ENCODE peak calls at places on chromosome 9, in nine cellular contexts. One of them, this sample, is unnamed.

GRCh38 chr9:112856200-112856599 is 34.5 kb downstream of the SLC46A2 start:
- DNase-seq in body of pancreas: no peak
- DNase-seq in suprapubic skin: no peak
- DNase-seq in lower lobe of right lung: no peak
- DNase-seq in kidney: no peak
- DNase-seq in psoas muscle: no peak
- DNase-seq in IMR-90: no peak
- DNase-seq in endothelial cell of umbilical vein: no peak
- DNase-seq in A549: no peak
- DNase-seq in this sample: no peak

GRCh38 chr9:110599468-110599867 is 19.9 kb upstream of the SVEP1 start:
- DNase-seq in endothelial cell of umbilical vein: no peak
- DNase-seq in psoas muscle: no peak
- DNase-seq in body of pancreas: no peak
- DNase-seq in IMR-90: peak
- DNase-seq in A549: no peak
- DNase-seq in suprapubic skin: no peak
- DNase-seq in kidney: no peak
- DNase-seq in lower lobe of right lung: no peak
- DNase-seq in this sample: no peak

GRCh38 chr9:132114102-132114707 is 34.5 kb upstream of the MED27 start:
- DNase-seq in A549: peak
- DNase-seq in kidney: peak
- DNase-seq in suprapubic skin: no peak
- DNase-seq in psoas muscle: peak
- DNase-seq in lower lobe of right lung: peak
- DNase-seq in body of pancreas: peak
- DNase-seq in IMR-90: peak
- DNase-seq in endothelial cell of umbilical vein: peak
- DNase-seq in this sample: peak

GRCh38 chr9:74277532-74277931 is 219.6 kb upstream of the RORB start:
- DNase-seq in A549: no peak
- DNase-seq in psoas muscle: no peak
- DNase-seq in IMR-90: no peak
- DNase-seq in kidney: no peak
- DNase-seq in endothelial cell of umbilical vein: no peak
- DNase-seq in lower lobe of right lung: no peak
- DNase-seq in body of pancreas: no peak
- DNase-seq in suprapubic skin: no peak
- DNase-seq in this sample: no peak

GRCh38 chr9:88775037-88775471 is 216.2 kb upstream of the S1PR3 start:
- DNase-seq in lower lobe of right lung: no peak
- DNase-seq in endothelial cell of umbilical vein: peak
- DNase-seq in kidney: no peak
- DNase-seq in A549: no peak
- DNase-seq in psoas muscle: no peak
- DNase-seq in body of pancreas: peak
- DNase-seq in IMR-90: peak
- DNase-seq in suprapubic skin: no peak
- DNase-seq in this sample: no peak

GRCh38 chr9:7936201-7936600 is 136.6 kb upstream of the DMAC1 start:
- DNase-seq in psoas muscle: no peak
- DNase-seq in endothelial cell of umbilical vein: no peak
- DNase-seq in IMR-90: no peak
- DNase-seq in suprapubic skin: no peak
- DNase-seq in body of pancreas: no peak
- DNase-seq in A549: no peak
- DNase-seq in lower lobe of right lung: no peak
- DNase-seq in kidney: no peak
- DNase-seq in this sample: no peak

GRCh38 chr9:132078369-132079356 is 1.0 kb downstream of the MED27 start:
- DNase-seq in A549: peak
- DNase-seq in lower lobe of right lung: no peak
- DNase-seq in suprapubic skin: no peak
- DNase-seq in kidney: no peak
- DNase-seq in psoas muscle: peak
- DNase-seq in IMR-90: peak
- DNase-seq in endothelial cell of umbilical vein: peak
- DNase-seq in body of pancreas: peak
- DNase-seq in this sample: no peak

GRCh38 chr9:97710356-97711222 is 13.4 kb upstream of the XPA start:
- DNase-seq in kidney: no peak
- DNase-seq in A549: peak
- DNase-seq in psoas muscle: no peak
- DNase-seq in endothelial cell of umbilical vein: peak
- DNase-seq in suprapubic skin: no peak
- DNase-seq in IMR-90: peak
- DNase-seq in lower lobe of right lung: no peak
- DNase-seq in body of pancreas: peak
- DNase-seq in this sample: peak

GRCh38 chr9:89461302-89461701 is 36.6 kb downstream of the SEMA4D start:
- DNase-seq in kidney: no peak
- DNase-seq in body of pancreas: peak
- DNase-seq in psoas muscle: no peak
- DNase-seq in A549: no peak
- DNase-seq in IMR-90: peak
- DNase-seq in lower lobe of right lung: no peak
- DNase-seq in endothelial cell of umbilical vein: peak
- DNase-seq in suprapubic skin: no peak
- DNase-seq in this sample: no peak

GRCh38 chr9:137198051-137198747 is 2.3 kb downstream of the TPRN start:
- DNase-seq in kidney: no peak
- DNase-seq in lower lobe of right lung: peak
- DNase-seq in IMR-90: no peak
- DNase-seq in A549: no peak
- DNase-seq in suprapubic skin: no peak
- DNase-seq in endothelial cell of umbilical vein: no peak
- DNase-seq in psoas muscle: no peak
- DNase-seq in body of pancreas: peak
- DNase-seq in this sample: no peak

GRCh38 chr9:134231330-134231745 is 67.0 kb upstream of the RNU6ATAC start:
- DNase-seq in endothelial cell of umbilical vein: no peak
- DNase-seq in lower lobe of right lung: no peak
- DNase-seq in kidney: peak
- DNase-seq in body of pancreas: no peak
- DNase-seq in A549: no peak
- DNase-seq in psoas muscle: peak
- DNase-seq in IMR-90: no peak
- DNase-seq in suprapubic skin: no peak
- DNase-seq in this sample: no peak

GRCh38 chr9:134231767-134232166 is 67.4 kb upstream of the RNU6ATAC start:
- DNase-seq in A549: no peak
- DNase-seq in body of pancreas: no peak
- DNase-seq in IMR-90: no peak
- DNase-seq in lower lobe of right lung: no peak
- DNase-seq in psoas muscle: no peak
- DNase-seq in suprapubic skin: no peak
- DNase-seq in endothelial cell of umbilical vein: no peak
- DNase-seq in kidney: no peak
- DNase-seq in this sample: no peak

GRCh38 chr9:134230092-134230941 is 66.0 kb upstream of the RNU6ATAC start:
- DNase-seq in IMR-90: no peak
- DNase-seq in suprapubic skin: no peak
- DNase-seq in body of pancreas: no peak
- DNase-seq in kidney: peak
- DNase-seq in lower lobe of right lung: no peak
- DNase-seq in A549: no peak
- DNase-seq in psoas muscle: no peak
- DNase-seq in endothelial cell of umbilical vein: no peak
- DNase-seq in this sample: no peak

GRCh38 chr9:134229466-134230091 is 65.2 kb upstream of the RNU6ATAC start:
- DNase-seq in A549: no peak
- DNase-seq in lower lobe of right lung: no peak
- DNase-seq in psoas muscle: no peak
- DNase-seq in IMR-90: no peak
- DNase-seq in endothelial cell of umbilical vein: no peak
- DNase-seq in suprapubic skin: no peak
- DNase-seq in body of pancreas: no peak
- DNase-seq in kidney: peak
- DNase-seq in this sample: no peak

GRCh38 chr9:134230942-134231325 is 66.6 kb upstream of the RNU6ATAC start:
- DNase-seq in psoas muscle: no peak
- DNase-seq in endothelial cell of umbilical vein: no peak
- DNase-seq in lower lobe of right lung: no peak
- DNase-seq in kidney: peak
- DNase-seq in suprapubic skin: no peak
- DNase-seq in A549: no peak
- DNase-seq in body of pancreas: no peak
- DNase-seq in IMR-90: no peak
- DNase-seq in this sample: no peak
- H3K27ac ChIP-seq in psoas muscle: no peak
- H3K27ac ChIP-seq in endothelial cell of umbilical vein: no peak
- H3K27ac ChIP-seq in lower lobe of right lung: peak
- H3K27ac ChIP-seq in kidney: no peak
- H3K27ac ChIP-seq in suprapubic skin: no peak
- H3K27ac ChIP-seq in A549: peak
- H3K27ac ChIP-seq in body of pancreas: no peak
- H3K27ac ChIP-seq in IMR-90: peak
- H3K27ac ChIP-seq in this sample: no peak

GRCh38 chr9:126663661-126664072 is 49.9 kb downstream of the LMX1B start:
- DNase-seq in A549: no peak
- DNase-seq in psoas muscle: no peak
- DNase-seq in endothelial cell of umbilical vein: peak
- DNase-seq in kidney: peak
- DNase-seq in lower lobe of right lung: no peak
- DNase-seq in IMR-90: no peak
- DNase-seq in body of pancreas: peak
- DNase-seq in suprapubic skin: no peak
- DNase-seq in this sample: no peak

GRCh38 chr9:126661521-126662251 is 48.0 kb downstream of the LMX1B start:
- DNase-seq in endothelial cell of umbilical vein: peak
- DNase-seq in lower lobe of right lung: no peak
- DNase-seq in kidney: no peak
- DNase-seq in body of pancreas: peak
- DNase-seq in suprapubic skin: no peak
- DNase-seq in A549: no peak
- DNase-seq in IMR-90: peak
- DNase-seq in psoas muscle: no peak
- DNase-seq in this sample: no peak

GRCh38 chr9:126661122-126661520 is 47.4 kb downstream of the LMX1B start:
- DNase-seq in lower lobe of right lung: no peak
- DNase-seq in IMR-90: no peak
- DNase-seq in endothelial cell of umbilical vein: no peak
- DNase-seq in A549: no peak
- DNase-seq in kidney: no peak
- DNase-seq in suprapubic skin: no peak
- DNase-seq in psoas muscle: no peak
- DNase-seq in body of pancreas: no peak
- DNase-seq in this sample: no peak

GRCh38 chr9:126658964-126659555 is 45.3 kb downstream of the LMX1B start:
- DNase-seq in psoas muscle: no peak
- DNase-seq in endothelial cell of umbilical vein: no peak
- DNase-seq in body of pancreas: no peak
- DNase-seq in IMR-90: no peak
- DNase-seq in kidney: no peak
- DNase-seq in suprapubic skin: no peak
- DNase-seq in lower lobe of right lung: no peak
- DNase-seq in A549: no peak
- DNase-seq in this sample: no peak

GRCh38 chr9:126658201-126658600 is 44.5 kb downstream of the LMX1B start:
- DNase-seq in psoas muscle: no peak
- DNase-seq in A549: no peak
- DNase-seq in endothelial cell of umbilical vein: no peak
- DNase-seq in kidney: no peak
- DNase-seq in lower lobe of right lung: no peak
- DNase-seq in suprapubic skin: no peak
- DNase-seq in body of pancreas: no peak
- DNase-seq in IMR-90: no peak
- DNase-seq in this sample: no peak
- H3K4me3 ChIP-seq in psoas muscle: no peak
- H3K4me3 ChIP-seq in A549: no peak
- H3K4me3 ChIP-seq in endothelial cell of umbilical vein: no peak
- H3K4me3 ChIP-seq in kidney: no peak
- H3K4me3 ChIP-seq in lower lobe of right lung: no peak
- H3K4me3 ChIP-seq in suprapubic skin: no peak
- H3K4me3 ChIP-seq in body of pancreas: no peak
- H3K4me3 ChIP-seq in IMR-90: no peak
- H3K4me3 ChIP-seq in this sample: no peak

GRCh38 chr9:35816708-35817107 is 1.9 kb upstream of the HINT2 start:
- DNase-seq in kidney: no peak
- DNase-seq in A549: peak
- DNase-seq in endothelial cell of umbilical vein: no peak
- DNase-seq in body of pancreas: no peak
- DNase-seq in lower lobe of right lung: no peak
- DNase-seq in IMR-90: no peak
- DNase-seq in suprapubic skin: no peak
- DNase-seq in psoas muscle: no peak
- DNase-seq in this sample: no peak
- TF ChIP-seq CTCF in kidney: no peak
- TF ChIP-seq CTCF in A549: no peak
- TF ChIP-seq CTCF in endothelial cell of umbilical vein: peak
- TF ChIP-seq CTCF in body of pancreas: no peak
- TF ChIP-seq CTCF in lower lobe of right lung: no peak
- TF ChIP-seq CTCF in IMR-90: peak
- TF ChIP-seq CTCF in suprapubic skin: no peak
- TF ChIP-seq CTCF in psoas muscle: no peak
- TF ChIP-seq CTCF in this sample: no peak

GRCh38 chr9:4663956-4664355 is 1.9 kb downstream of the PLPP6 start:
- DNase-seq in A549: no peak
- DNase-seq in psoas muscle: no peak
- DNase-seq in IMR-90: no peak
- DNase-seq in body of pancreas: no peak
- DNase-seq in suprapubic skin: no peak
- DNase-seq in endothelial cell of umbilical vein: no peak
- DNase-seq in lower lobe of right lung: no peak
- DNase-seq in kidney: no peak
- DNase-seq in this sample: no peak
- H3K27ac ChIP-seq in A549: peak
- H3K27ac ChIP-seq in psoas muscle: no peak
- H3K27ac ChIP-seq in IMR-90: no peak
- H3K27ac ChIP-seq in body of pancreas: peak
- H3K27ac ChIP-seq in suprapubic skin: no peak
- H3K27ac ChIP-seq in endothelial cell of umbilical vein: no peak
- H3K27ac ChIP-seq in lower lobe of right lung: peak
- H3K27ac ChIP-seq in kidney: no peak
- H3K27ac ChIP-seq in this sample: peak

This sample was measured in dorsolateral prefrontal cortex.